ENCODE peak calls at places on chromosome 19, in four cellular contexts. One of them, this sample, is unnamed.

GRCh38 chr19:13503570-13504235 is 2.6 kb downstream of the CACNA1A start:
- DNase-seq in left ventricle myocardium inferior: no peak
- DNase-seq in CD8-positive, alpha-beta memory T cell: no peak
- DNase-seq in neural progenitor cell: no peak
- DNase-seq in this sample: no peak

GRCh38 chr19:18539372-18539771 is 4.0 kb downstream of the FKBP8 start:
- DNase-seq in left ventricle myocardium inferior: no peak
- DNase-seq in CD8-positive, alpha-beta memory T cell: no peak
- DNase-seq in neural progenitor cell: no peak
- DNase-seq in this sample: no peak

GRCh38 chr19:35216026-35216832 is 12.3 kb downstream of the FAM187B start:
- DNase-seq in left ventricle myocardium inferior: no peak
- DNase-seq in CD8-positive, alpha-beta memory T cell: no peak
- DNase-seq in neural progenitor cell: no peak
- DNase-seq in this sample: no peak

GRCh38 chr19:40530091-40530901 is 46.4 kb upstream of the SHKBP1 start:
- DNase-seq in left ventricle myocardium inferior: no peak
- DNase-seq in CD8-positive, alpha-beta memory T cell: peak
- DNase-seq in neural progenitor cell: peak
- DNase-seq in this sample: no peak

GRCh38 chr19:49590971-49591730 is at the start of gene PRR12:
- DNase-seq in left ventricle myocardium inferior: peak
- DNase-seq in CD8-positive, alpha-beta memory T cell: peak
- DNase-seq in neural progenitor cell: peak
- DNase-seq in this sample: peak

GRCh38 chr19:574658-575526 is 2.5 kb downstream of the BSG start:
- DNase-seq in left ventricle myocardium inferior: peak
- DNase-seq in CD8-positive, alpha-beta memory T cell: peak
- DNase-seq in neural progenitor cell: peak
- DNase-seq in this sample: peak

GRCh38 chr19:46393456-46394397 is 19.6 kb downstream of the CCDC8 start:
- DNase-seq in left ventricle myocardium inferior: no peak
- DNase-seq in CD8-positive, alpha-beta memory T cell: peak
- DNase-seq in neural progenitor cell: no peak
- DNase-seq in this sample: peak

GRCh38 chr19:56751078-56751489 is 79.5 kb upstream of the ZNF835 start:
- DNase-seq in left ventricle myocardium inferior: no peak
- DNase-seq in CD8-positive, alpha-beta memory T cell: no peak
- DNase-seq in neural progenitor cell: no peak
- DNase-seq in this sample: no peak

This sample was measured in Right ventricle myocardium inferior.